ENCODE peak calls at places on chromosomes 7 and 10, in six cellular contexts. One of them, this sample, is unnamed. For H3K36me3, the result is how much of the 10 kb centered on the place peaks cover.

GRCh38 chr7:32204361-32205018 is 134.3 kb upstream of the PDE1C start:
- DNase-seq in CD8-positive, alpha-beta memory T cell: no peak
- DNase-seq in kidney: no peak
- DNase-seq in naive thymus-derived CD4-positive, alpha-beta T cell: no peak
- DNase-seq in mucosa of descending colon: peak
- DNase-seq in CD4-positive, CD25-positive, alpha-beta regulatory T cell: peak
- DNase-seq in this sample: peak

GRCh38 chr10:119542357-119542989 is at the start of gene RGS10:
- DNase-seq in CD8-positive, alpha-beta memory T cell: peak
- DNase-seq in kidney: peak
- DNase-seq in naive thymus-derived CD4-positive, alpha-beta T cell: peak
- DNase-seq in mucosa of descending colon: peak
- DNase-seq in CD4-positive, CD25-positive, alpha-beta regulatory T cell: peak
- DNase-seq in this sample: no peak

GRCh38 chr10:47374611-47375536 is 9.2 kb downstream of the ZNF488 start:
- DNase-seq in CD8-positive, alpha-beta memory T cell: no peak
- DNase-seq in kidney: no peak
- DNase-seq in naive thymus-derived CD4-positive, alpha-beta T cell: no peak
- DNase-seq in mucosa of descending colon: no peak
- DNase-seq in CD4-positive, CD25-positive, alpha-beta regulatory T cell: no peak
- DNase-seq in this sample: no peak

GRCh38 chr7:1124164-1124563 is 35.8 kb downstream of the ZFAND2A start:
- DNase-seq in CD8-positive, alpha-beta memory T cell: no peak
- DNase-seq in kidney: peak
- DNase-seq in naive thymus-derived CD4-positive, alpha-beta T cell: no peak
- DNase-seq in mucosa of descending colon: no peak
- DNase-seq in CD4-positive, CD25-positive, alpha-beta regulatory T cell: no peak
- DNase-seq in this sample: no peak

GRCh38 chr10:42790835-42791234 is 8.2 kb downstream of the BMS1 start:
- DNase-seq in CD8-positive, alpha-beta memory T cell: no peak
- DNase-seq in kidney: no peak
- DNase-seq in naive thymus-derived CD4-positive, alpha-beta T cell: no peak
- DNase-seq in mucosa of descending colon: no peak
- DNase-seq in CD4-positive, CD25-positive, alpha-beta regulatory T cell: no peak
- DNase-seq in this sample: peak

GRCh38 chr10:62815373-62816111 is 624 bp downstream of the EGR2 start:
- DNase-seq in CD8-positive, alpha-beta memory T cell: no peak
- DNase-seq in kidney: peak
- DNase-seq in naive thymus-derived CD4-positive, alpha-beta T cell: peak
- DNase-seq in mucosa of descending colon: peak
- DNase-seq in CD4-positive, CD25-positive, alpha-beta regulatory T cell: peak
- DNase-seq in this sample: no peak

GRCh38 chr10:78627254-78627795 is 441.4 kb upstream of the ZMIZ1 start:
- DNase-seq in CD8-positive, alpha-beta memory T cell: no peak
- DNase-seq in kidney: no peak
- DNase-seq in naive thymus-derived CD4-positive, alpha-beta T cell: no peak
- DNase-seq in mucosa of descending colon: no peak
- DNase-seq in CD4-positive, CD25-positive, alpha-beta regulatory T cell: no peak
- DNase-seq in this sample: no peak

GRCh38 chr10:109914966-109915365 is 8.3 kb downstream of the XPNPEP1 start:
- DNase-seq in CD8-positive, alpha-beta memory T cell: no peak
- DNase-seq in kidney: no peak
- DNase-seq in naive thymus-derived CD4-positive, alpha-beta T cell: peak
- DNase-seq in mucosa of descending colon: no peak
- DNase-seq in CD4-positive, CD25-positive, alpha-beta regulatory T cell: peak
- DNase-seq in this sample: no peak

GRCh38 chr7:78530351-78530750 is 731.8 kb downstream of the PHTF2 start:
- DNase-seq in CD8-positive, alpha-beta memory T cell: no peak
- DNase-seq in kidney: no peak
- DNase-seq in naive thymus-derived CD4-positive, alpha-beta T cell: no peak
- DNase-seq in mucosa of descending colon: no peak
- DNase-seq in CD4-positive, CD25-positive, alpha-beta regulatory T cell: no peak
- DNase-seq in this sample: no peak

GRCh38 chr7:98555403-98555802 is 61.7 kb upstream of the NPTX2 start:
- DNase-seq in CD8-positive, alpha-beta memory T cell: no peak
- DNase-seq in kidney: no peak
- DNase-seq in naive thymus-derived CD4-positive, alpha-beta T cell: no peak
- DNase-seq in mucosa of descending colon: peak
- DNase-seq in CD4-positive, CD25-positive, alpha-beta regulatory T cell: no peak
- DNase-seq in this sample: no peak

GRCh38 chr7:28836661-28837060 is 121.5 kb downstream of the TRIL start:
- DNase-seq in CD8-positive, alpha-beta memory T cell: no peak
- DNase-seq in kidney: no peak
- DNase-seq in naive thymus-derived CD4-positive, alpha-beta T cell: no peak
- DNase-seq in mucosa of descending colon: no peak
- DNase-seq in CD4-positive, CD25-positive, alpha-beta regulatory T cell: no peak
- DNase-seq in this sample: no peak

GRCh38 chr10:125084191-125085186 is 75.9 kb downstream of the CTBP2 start:
- DNase-seq in CD8-positive, alpha-beta memory T cell: no peak
- DNase-seq in kidney: peak
- DNase-seq in naive thymus-derived CD4-positive, alpha-beta T cell: no peak
- DNase-seq in mucosa of descending colon: peak
- DNase-seq in CD4-positive, CD25-positive, alpha-beta regulatory T cell: no peak
- DNase-seq in this sample: peak

GRCh38 chr10:69786791-69787190 is 14.9 kb upstream of the COL13A1 start:
- DNase-seq in CD8-positive, alpha-beta memory T cell: no peak
- DNase-seq in kidney: no peak
- DNase-seq in naive thymus-derived CD4-positive, alpha-beta T cell: no peak
- DNase-seq in mucosa of descending colon: no peak
- DNase-seq in CD4-positive, CD25-positive, alpha-beta regulatory T cell: peak
- DNase-seq in this sample: peak

GRCh38 chr7:11830004-11830403 is 2.0 kb downstream of the THSD7A start:
- DNase-seq in CD8-positive, alpha-beta memory T cell: no peak
- DNase-seq in kidney: no peak
- DNase-seq in naive thymus-derived CD4-positive, alpha-beta T cell: no peak
- DNase-seq in mucosa of descending colon: no peak
- DNase-seq in CD4-positive, CD25-positive, alpha-beta regulatory T cell: no peak
- DNase-seq in this sample: no peak

GRCh38 chr7:114874170-114874569 is 47.7 kb upstream of the MDFIC start:
- DNase-seq in CD8-positive, alpha-beta memory T cell: no peak
- DNase-seq in kidney: no peak
- DNase-seq in naive thymus-derived CD4-positive, alpha-beta T cell: no peak
- DNase-seq in mucosa of descending colon: no peak
- DNase-seq in CD4-positive, CD25-positive, alpha-beta regulatory T cell: no peak
- DNase-seq in this sample: no peak

GRCh38 chr7:139682136-139683013 is 95.4 kb downstream of the HIPK2 start:
- DNase-seq in CD8-positive, alpha-beta memory T cell: no peak
- DNase-seq in kidney: no peak
- DNase-seq in naive thymus-derived CD4-positive, alpha-beta T cell: no peak
- DNase-seq in mucosa of descending colon: no peak
- DNase-seq in CD4-positive, CD25-positive, alpha-beta regulatory T cell: peak
- DNase-seq in this sample: no peak

GRCh38 chr7:77923419-77923818 is 124.8 kb downstream of the PHTF2 start:
- DNase-seq in CD8-positive, alpha-beta memory T cell: no peak
- DNase-seq in kidney: no peak
- DNase-seq in naive thymus-derived CD4-positive, alpha-beta T cell: no peak
- DNase-seq in mucosa of descending colon: no peak
- DNase-seq in CD4-positive, CD25-positive, alpha-beta regulatory T cell: no peak
- DNase-seq in this sample: no peak

GRCh38 chr10:101905241-101905640 is 61.6 kb upstream of the KCNIP2 start:
- DNase-seq in CD8-positive, alpha-beta memory T cell: no peak
- DNase-seq in kidney: no peak
- DNase-seq in naive thymus-derived CD4-positive, alpha-beta T cell: no peak
- DNase-seq in mucosa of descending colon: no peak
- DNase-seq in CD4-positive, CD25-positive, alpha-beta regulatory T cell: no peak
- DNase-seq in this sample: no peak

GRCh38 chr10:124341768-124342135 is 77.0 kb downstream of the OAT start:
- DNase-seq in CD8-positive, alpha-beta memory T cell: no peak
- DNase-seq in kidney: no peak
- DNase-seq in naive thymus-derived CD4-positive, alpha-beta T cell: no peak
- DNase-seq in mucosa of descending colon: no peak
- DNase-seq in CD4-positive, CD25-positive, alpha-beta regulatory T cell: peak
- DNase-seq in this sample: no peak

GRCh38 chr7:34131371-34131770 is 226.0 kb downstream of the BMPER start:
- DNase-seq in CD8-positive, alpha-beta memory T cell: no peak
- DNase-seq in kidney: no peak
- DNase-seq in naive thymus-derived CD4-positive, alpha-beta T cell: no peak
- DNase-seq in mucosa of descending colon: no peak
- DNase-seq in CD4-positive, CD25-positive, alpha-beta regulatory T cell: no peak
- DNase-seq in this sample: no peak

GRCh38 chr10:33136781-33137180 is 178.8 kb upstream of the ITGB1 start:
- DNase-seq in CD8-positive, alpha-beta memory T cell: no peak
- DNase-seq in kidney: no peak
- DNase-seq in naive thymus-derived CD4-positive, alpha-beta T cell: no peak
- DNase-seq in mucosa of descending colon: no peak
- DNase-seq in CD4-positive, CD25-positive, alpha-beta regulatory T cell: peak
- DNase-seq in this sample: no peak

GRCh38 chr7:39700932-39701331 is 77.6 kb downstream of the RALA start:
- DNase-seq in CD8-positive, alpha-beta memory T cell: no peak
- DNase-seq in kidney: no peak
- DNase-seq in naive thymus-derived CD4-positive, alpha-beta T cell: no peak
- DNase-seq in mucosa of descending colon: peak
- DNase-seq in CD4-positive, CD25-positive, alpha-beta regulatory T cell: no peak
- DNase-seq in this sample: no peak

GRCh38 chr10:128210215-128211063 is 84.2 kb upstream of the MKI67 start:
- DNase-seq in CD8-positive, alpha-beta memory T cell: peak
- DNase-seq in kidney: peak
- DNase-seq in naive thymus-derived CD4-positive, alpha-beta T cell: peak
- DNase-seq in mucosa of descending colon: peak
- DNase-seq in CD4-positive, CD25-positive, alpha-beta regulatory T cell: peak
- DNase-seq in this sample: no peak

GRCh38 chr10:30502266-30503058 is 68.5 kb downstream of the MAP3K8 start:
- DNase-seq in CD8-positive, alpha-beta memory T cell: peak
- DNase-seq in kidney: no peak
- DNase-seq in naive thymus-derived CD4-positive, alpha-beta T cell: no peak
- DNase-seq in mucosa of descending colon: peak
- DNase-seq in CD4-positive, CD25-positive, alpha-beta regulatory T cell: peak
- DNase-seq in this sample: no peak

GRCh38 chr7:101111261-101111660 is 15.6 kb upstream of the SERPINE1 start:
- DNase-seq in CD8-positive, alpha-beta memory T cell: no peak
- DNase-seq in kidney: no peak
- DNase-seq in naive thymus-derived CD4-positive, alpha-beta T cell: no peak
- DNase-seq in mucosa of descending colon: no peak
- DNase-seq in CD4-positive, CD25-positive, alpha-beta regulatory T cell: no peak
- DNase-seq in this sample: no peak

GRCh38 chr7:93890464-93891068 is at the start of gene TFPI2:
- DNase-seq in CD8-positive, alpha-beta memory T cell: no peak
- DNase-seq in kidney: peak
- DNase-seq in naive thymus-derived CD4-positive, alpha-beta T cell: no peak
- DNase-seq in mucosa of descending colon: peak
- DNase-seq in CD4-positive, CD25-positive, alpha-beta regulatory T cell: no peak
- DNase-seq in this sample: peak

GRCh38 chr7:155860840-155861479 is 48.7 kb upstream of the SHH start:
- DNase-seq in CD8-positive, alpha-beta memory T cell: no peak
- DNase-seq in kidney: peak
- DNase-seq in naive thymus-derived CD4-positive, alpha-beta T cell: no peak
- DNase-seq in mucosa of descending colon: no peak
- DNase-seq in CD4-positive, CD25-positive, alpha-beta regulatory T cell: no peak
- DNase-seq in this sample: no peak

GRCh38 chr7:43491984-43492383 is 90.9 kb upstream of the STK17A start:
- DNase-seq in CD8-positive, alpha-beta memory T cell: no peak
- DNase-seq in kidney: no peak
- DNase-seq in naive thymus-derived CD4-positive, alpha-beta T cell: no peak
- DNase-seq in mucosa of descending colon: no peak
- DNase-seq in CD4-positive, CD25-positive, alpha-beta regulatory T cell: no peak
- DNase-seq in this sample: no peak

GRCh38 chr10:28691187-28691694 is 13.9 kb downstream of the BAMBI start:
- DNase-seq in CD8-positive, alpha-beta memory T cell: no peak
- DNase-seq in kidney: no peak
- DNase-seq in naive thymus-derived CD4-positive, alpha-beta T cell: no peak
- DNase-seq in mucosa of descending colon: no peak
- DNase-seq in CD4-positive, CD25-positive, alpha-beta regulatory T cell: no peak
- DNase-seq in this sample: no peak

GRCh38 chr10:24475598-24475997 is 248.1 kb downstream of the ARHGAP21 start:
- DNase-seq in CD8-positive, alpha-beta memory T cell: no peak
- DNase-seq in kidney: no peak
- DNase-seq in naive thymus-derived CD4-positive, alpha-beta T cell: no peak
- DNase-seq in mucosa of descending colon: no peak
- DNase-seq in CD4-positive, CD25-positive, alpha-beta regulatory T cell: no peak
- DNase-seq in this sample: no peak
- H3K36me3 ChIP-seq in CD8-positive, alpha-beta memory T cell: under half
- H3K36me3 ChIP-seq in kidney: under half
- H3K36me3 ChIP-seq in naive thymus-derived CD4-positive, alpha-beta T cell: under half
- H3K36me3 ChIP-seq in mucosa of descending colon: under half
- H3K36me3 ChIP-seq in CD4-positive, CD25-positive, alpha-beta regulatory T cell: under half
- H3K36me3 ChIP-seq in this sample: under half

GRCh38 chr7:14229047-14229446 is 239.6 kb upstream of the ETV1 start:
- DNase-seq in CD8-positive, alpha-beta memory T cell: no peak
- DNase-seq in kidney: no peak
- DNase-seq in naive thymus-derived CD4-positive, alpha-beta T cell: no peak
- DNase-seq in mucosa of descending colon: no peak
- DNase-seq in CD4-positive, CD25-positive, alpha-beta regulatory T cell: no peak
- DNase-seq in this sample: no peak

GRCh38 chr7:14235056-14235455 is 245.6 kb upstream of the ETV1 start:
- DNase-seq in CD8-positive, alpha-beta memory T cell: no peak
- DNase-seq in kidney: no peak
- DNase-seq in naive thymus-derived CD4-positive, alpha-beta T cell: no peak
- DNase-seq in mucosa of descending colon: no peak
- DNase-seq in CD4-positive, CD25-positive, alpha-beta regulatory T cell: no peak
- DNase-seq in this sample: no peak

GRCh38 chr7:14233898-14234174 is 244.4 kb upstream of the ETV1 start:
- DNase-seq in CD8-positive, alpha-beta memory T cell: no peak
- DNase-seq in kidney: no peak
- DNase-seq in naive thymus-derived CD4-positive, alpha-beta T cell: no peak
- DNase-seq in mucosa of descending colon: peak
- DNase-seq in CD4-positive, CD25-positive, alpha-beta regulatory T cell: no peak
- DNase-seq in this sample: no peak

GRCh38 chr7:14236834-14237233 is 247.4 kb upstream of the ETV1 start:
- DNase-seq in CD8-positive, alpha-beta memory T cell: no peak
- DNase-seq in kidney: no peak
- DNase-seq in naive thymus-derived CD4-positive, alpha-beta T cell: no peak
- DNase-seq in mucosa of descending colon: no peak
- DNase-seq in CD4-positive, CD25-positive, alpha-beta regulatory T cell: no peak
- DNase-seq in this sample: no peak

GRCh38 chr7:14233026-14233897 is 243.8 kb upstream of the ETV1 start:
- DNase-seq in CD8-positive, alpha-beta memory T cell: no peak
- DNase-seq in kidney: no peak
- DNase-seq in naive thymus-derived CD4-positive, alpha-beta T cell: no peak
- DNase-seq in mucosa of descending colon: peak
- DNase-seq in CD4-positive, CD25-positive, alpha-beta regulatory T cell: no peak
- DNase-seq in this sample: no peak
- H3K36me3 ChIP-seq in CD8-positive, alpha-beta memory T cell: under half
- H3K36me3 ChIP-seq in kidney: under half
- H3K36me3 ChIP-seq in naive thymus-derived CD4-positive, alpha-beta T cell: under half
- H3K36me3 ChIP-seq in mucosa of descending colon: under half
- H3K36me3 ChIP-seq in CD4-positive, CD25-positive, alpha-beta regulatory T cell: under half
- H3K36me3 ChIP-seq in this sample: under half

GRCh38 chr10:114432704-114433103 is 28.4 kb upstream of the AFAP1L2 start:
- DNase-seq in CD8-positive, alpha-beta memory T cell: no peak
- DNase-seq in kidney: no peak
- DNase-seq in naive thymus-derived CD4-positive, alpha-beta T cell: no peak
- DNase-seq in mucosa of descending colon: no peak
- DNase-seq in CD4-positive, CD25-positive, alpha-beta regulatory T cell: no peak
- DNase-seq in this sample: no peak
- H3K36me3 ChIP-seq in CD8-positive, alpha-beta memory T cell: under half
- H3K36me3 ChIP-seq in kidney: under half
- H3K36me3 ChIP-seq in naive thymus-derived CD4-positive, alpha-beta T cell: half or more
- H3K36me3 ChIP-seq in mucosa of descending colon: under half
- H3K36me3 ChIP-seq in CD4-positive, CD25-positive, alpha-beta regulatory T cell: half or more
- H3K36me3 ChIP-seq in this sample: under half

DNA sequence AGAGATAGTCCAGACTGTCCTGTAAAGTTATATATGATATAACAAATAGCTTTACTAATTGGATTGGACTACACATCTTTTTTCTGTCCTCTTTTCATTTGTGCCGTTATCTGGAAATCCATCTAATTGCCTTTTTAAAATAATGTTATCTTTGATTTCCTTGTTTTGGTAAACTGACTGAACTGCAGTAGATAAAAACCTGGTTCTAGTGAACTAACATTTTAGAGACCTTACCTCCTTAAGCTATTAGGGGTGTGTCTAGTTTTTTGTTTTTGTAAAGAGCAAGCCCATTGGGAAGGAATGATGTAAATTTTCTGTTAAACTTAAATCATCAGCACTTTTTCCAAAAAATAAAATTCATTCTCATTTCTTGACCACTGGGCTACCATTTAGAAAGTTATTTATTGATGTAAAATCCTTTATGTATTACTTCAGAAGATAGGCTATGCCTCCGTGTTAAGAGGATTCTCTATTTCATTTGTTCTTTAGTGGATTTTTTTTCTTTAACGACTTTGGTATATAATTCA is 1.2 kb upstream of the PBLD start:
- DNase-seq in CD8-positive, alpha-beta memory T cell: no peak
- DNase-seq in kidney: no peak
- DNase-seq in naive thymus-derived CD4-positive, alpha-beta T cell: no peak
- DNase-seq in mucosa of descending colon: no peak
- DNase-seq in CD4-positive, CD25-positive, alpha-beta regulatory T cell: peak
- DNase-seq in this sample: no peak
- H3K36me3 ChIP-seq in CD8-positive, alpha-beta memory T cell: under half
- H3K36me3 ChIP-seq in kidney: under half
- H3K36me3 ChIP-seq in naive thymus-derived CD4-positive, alpha-beta T cell: under half
- H3K36me3 ChIP-seq in mucosa of descending colon: under half
- H3K36me3 ChIP-seq in CD4-positive, CD25-positive, alpha-beta regulatory T cell: under half
- H3K36me3 ChIP-seq in this sample: half or more

This sample was measured in NT2/D1.